ENCODE peak calls at places on chromosomes 1 and 21, in four cellular contexts. Q is suprapubic skin, W is left lung, G is kidney. K is an unnamed sample.

GRCh38 chr1:184701821-184702220 is 52.8 kb downstream of the EDEM3 start:
- DNase-seq in Q (no peak), G (no peak), W (no peak), K (no peak)

GRCh38 chr1:161079436-161080110 is 9.8 kb downstream of the NECTIN4 start:
- DNase-seq in Q (no peak), W (no peak), G (no peak), K (no peak)

GRCh38 chr21:17725339-17725738 is 93.8 kb downstream of the C21orf91 start:
- DNase-seq in Q (no peak), G (no peak), W (no peak), K (no peak)

GRCh38 chr21:44083631-44084291 is 23.4 kb upstream of the PWP2 start:
- DNase-seq in Q (peak; percentile 38), G (peak; percentile 78), W (no peak), K (peak; percentile 80)

GRCh38 chr1:36534711-36535412 is 52.1 kb upstream of the CSF3R start:
- DNase-seq in W (no peak), G (no peak), Q (peak; percentile 48), K (no peak)

GRCh38 chr1:32014199-32014936 is 700 bp downstream of the KHDRBS1 start:
- DNase-seq in G (peak; percentile 91), W (peak; percentile 68), Q (peak; percentile 83), K (peak; percentile 89)

GRCh38 chr1:110111081-110111480 is 1.2 kb upstream of the UBL4B start:
- DNase-seq in W (no peak), Q (no peak), G (no peak), K (no peak)

GRCh38 chr1:7614576-7615074 is 156.5 kb upstream of the VAMP3 start:
- DNase-seq in Q (no peak), G (peak; percentile 26), W (no peak), K (peak; percentile 30)

GRCh38 chr1:223557125-223557465 is 108.4 kb downstream of the CAPN8 start:
- DNase-seq in Q (no peak), W (no peak), G (no peak), K (no peak)

GRCh38 chr1:244074559-244075171 is 23.6 kb downstream of the ZBTB18 start:
- DNase-seq in Q (no peak), W (no peak), G (no peak), K (peak; percentile 84)

GRCh38 chr1:110477445-110477957 is 26.6 kb downstream of the PROK1 start:
- DNase-seq in Q (no peak), W (no peak), G (no peak), K (no peak)

GRCh38 chr1:1260843-1261560 is 12.7 kb downstream of the UBE2J2 start:
- DNase-seq in Q (no peak), G (peak; percentile 55), W (no peak), K (no peak)

GRCh38 chr1:182857212-182857611 is 18.1 kb downstream of the DHX9 start:
- DNase-seq in Q (no peak), W (no peak), G (no peak), K (no peak)

GRCh38 chr1:15833069-15833679 is 14.3 kb upstream of the SPEN start:
- DNase-seq in Q (peak; percentile 85), G (peak; percentile 87), W (peak; percentile 74), K (peak; percentile 86)

GRCh38 chr1:246782120-246782900 is 58.1 kb downstream of the SCCPDH start:
- DNase-seq in Q (peak; percentile 77), G (no peak), W (no peak), K (no peak)

GRCh38 chr1:201501144-201501543 is 5.8 kb downstream of the CSRP1 start:
- DNase-seq in W (no peak), G (no peak), Q (no peak), K (peak; percentile 14)

GRCh38 chr1:231691618-231692259 is 65.1 kb downstream of the DISC1 start:
- DNase-seq in G (peak; percentile 58), W (no peak), Q (no peak), K (no peak)

GRCh38 chr1:232816324-232816723 is 11.1 kb downstream of the MAP10 start:
- DNase-seq in W (no peak), Q (no peak), G (no peak), K (no peak)

GRCh38 chr1:232810856-232811255 is 5.6 kb downstream of the MAP10 start:
- DNase-seq in G (no peak), W (no peak), Q (no peak), K (no peak)

GRCh38 chr1:232813757-232814156 is 8.5 kb downstream of the MAP10 start:
- DNase-seq in G (no peak), Q (no peak), W (no peak), K (no peak)

GRCh38 chr1:232813082-232813481 is 7.9 kb downstream of the MAP10 start:
- DNase-seq in G (no peak), Q (no peak), W (no peak), K (no peak)

GRCh38 chr1:232812560-232812959 is 7.3 kb downstream of the MAP10 start:
- DNase-seq in G (no peak), W (no peak), Q (no peak), K (no peak)
- H3K36me3 ChIP-seq in G (no peaks in the 10 kb centered on the region), W (no peaks in the 10 kb centered on the region), Q (no peaks in the 10 kb centered on the region), K (no peaks in the 10 kb centered on the region)

GRCh38 chr1:153771241-153771640 is 4.0 kb upstream of the SLC27A3 start:
- DNase-seq in W (no peak), G (peak; percentile 35), Q (no peak), K (peak; percentile 20)

GRCh38 chr1:153774780-153775431 is at the start of gene SLC27A3:
- DNase-seq in Q (peak; percentile 90), G (peak; percentile 94), W (peak; percentile 87), K (peak; percentile 74)

GRCh38 chr1:153771841-153772593 is 3.2 kb upstream of the SLC27A3 start:
- DNase-seq in W (no peak), G (peak; percentile 67), Q (no peak), K (peak; percentile 72)

GRCh38 chr1:153774036-153774435 is 1.2 kb upstream of the SLC27A3 start:
- DNase-seq in G (no peak), Q (no peak), W (no peak), K (peak; percentile 44)

GRCh38 chr1:153773004-153773921 is 1.9 kb upstream of the SLC27A3 start:
- DNase-seq in W (no peak), Q (no peak), G (peak; percentile 56), K (peak; percentile 63)
- H3K27ac ChIP-seq in W (peak overlapping the region; percentile 85), Q (peak overlapping the region; percentile 85), G (no peak overlapping the region), K (peak overlapping the region; percentile 93)

GRCh38 chr1:55844322-55844721 is 629.2 kb upstream of the USP24 start:
- DNase-seq in W (no peak), Q (no peak), G (no peak), K (no peak)

DNA sequence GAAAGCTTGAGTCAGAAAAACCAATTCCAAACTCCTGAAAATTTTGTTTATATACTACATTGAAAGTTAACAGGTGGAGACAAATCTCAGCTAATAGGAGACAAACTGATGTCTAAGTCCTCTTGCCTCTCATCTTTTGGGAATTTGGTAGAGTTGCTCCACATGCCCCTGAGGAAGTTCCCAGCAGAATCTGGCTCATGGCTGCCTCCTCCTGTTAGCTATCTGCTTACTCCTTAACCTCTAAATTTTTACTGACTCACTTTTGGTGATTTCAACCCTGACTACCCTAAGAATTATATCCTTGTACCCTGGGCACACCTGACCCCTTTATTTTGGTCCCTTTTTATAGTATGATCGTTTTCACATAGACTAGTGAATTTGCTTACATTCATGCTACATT is 633.7 kb upstream of the USP24 start:
- DNase-seq in W (no peak), G (no peak), Q (no peak), K (no peak)
- TF ChIP-seq CTCF in W (no peak), G (no peak), Q (no peak), K (no peak)

GRCh38 chr21:36052860-36053766 is 7.2 kb downstream of the SETD4 start:
- DNase-seq in Q (no peak), W (no peak), G (no peak), K (no peak)
- H3K36me3 ChIP-seq in Q (peaks cover 75% of the 10 kb centered on the region), W (peaks cover 93% of the 10 kb centered on the region), G (peaks cover 43% of the 10 kb centered on the region), K (peaks cover 100% of the 10 kb centered on the region)

K was measured in spleen.